ENCODE peak calls at places on chromosomes 6 and 20, in eight cellular contexts. Z is A549, A is stomach, Y is body of pancreas, P is heart left ventricle, W is tibial nerve, V is IMR-90, J is uterus. D is an unnamed sample.

GRCh38 chr6:108592371-108593337 is 31.9 kb downstream of the FOXO3 start:
- DNase-seq in Z (no peak), A (peak), Y (peak), P (no peak), W (peak), V (peak), J (peak), D (no peak)

GRCh38 chr20:63051186-63051860 is 44.6 kb upstream of the BHLHE23 start:
- DNase-seq in Z (no peak), A (no peak), Y (no peak), P (peak), W (no peak), V (no peak), J (no peak), D (no peak)

GRCh38 chr6:40631760-40632159 is 44.6 kb upstream of the LRFN2 start:
- DNase-seq in Z (no peak), A (no peak), Y (no peak), P (no peak), W (no peak), V (no peak), J (no peak), D (no peak)

GRCh38 chr6:67898875-67899274 is 736.2 kb upstream of the ADGRB3 start:
- DNase-seq in Z (no peak), A (no peak), Y (no peak), P (no peak), W (no peak), V (no peak), J (no peak), D (no peak)

GRCh38 chr6:168718821-168719475 is 278.0 kb downstream of the SMOC2 start:
- DNase-seq in Z (no peak), A (no peak), Y (no peak), P (no peak), W (no peak), V (no peak), J (no peak), D (no peak)

GRCh38 chr20:63682384-63683139 is 13.9 kb upstream of the TNFRSF6B start:
- DNase-seq in Z (peak), A (peak), Y (peak), P (peak), W (peak), V (peak), J (peak), D (peak)

GRCh38 chr6:18254793-18255192 is 9.5 kb downstream of the DEK start:
- DNase-seq in Z (no peak), A (no peak), Y (no peak), P (no peak), W (no peak), V (no peak), J (no peak), D (no peak)

GRCh38 chr20:58011106-58011946 is 217.1 kb downstream of the ANKRD60 start:
- DNase-seq in Z (no peak), A (no peak), Y (no peak), P (no peak), W (no peak), V (no peak), J (peak), D (no peak)

GRCh38 chr6:72522735-72523141 is 99.1 kb upstream of the KCNQ5 start:
- DNase-seq in Z (peak), A (no peak), Y (peak), P (no peak), W (no peak), V (no peak), J (no peak), D (no peak)

GRCh38 chr20:51462566-51463276 is 79.8 kb downstream of the NFATC2 start:
- DNase-seq in Z (no peak), A (no peak), Y (peak), P (peak), W (peak), V (peak), J (peak), D (no peak)

GRCh38 chr20:37744347-37744746 is 50.5 kb downstream of the CTNNBL1 start:
- DNase-seq in Z (no peak), A (peak), Y (no peak), P (no peak), W (no peak), V (no peak), J (no peak), D (no peak)

GRCh38 chr6:21402368-21402767 is 191.2 kb upstream of the SOX4 start:
- DNase-seq in Z (no peak), A (no peak), Y (peak), P (no peak), W (peak), V (peak), J (peak), D (peak)

GRCh38 chr6:85451586-85452306 is 1.9 kb downstream of the NT5E start:
- DNase-seq in Z (no peak), A (no peak), Y (no peak), P (no peak), W (no peak), V (no peak), J (no peak), D (no peak)

GRCh38 chr6:116060572-116061283 is at the start of gene FRK:
- DNase-seq in Z (peak), A (peak), Y (peak), P (no peak), W (no peak), V (peak), J (no peak), D (no peak)

GRCh38 chr20:60254901-60255411 is 296.7 kb downstream of the CDH26 start:
- DNase-seq in Z (no peak), A (no peak), Y (peak), P (no peak), W (peak), V (peak), J (no peak), D (peak)

GRCh38 chr6:119608994-119609393 is 259.4 kb upstream of the MAN1A1 start:
- DNase-seq in Z (no peak), A (no peak), Y (no peak), P (no peak), W (no peak), V (no peak), J (no peak), D (no peak)

GRCh38 chr6:127539292-127539691 is 20.2 kb upstream of the MTCL3 start:
- DNase-seq in Z (no peak), A (no peak), Y (no peak), P (no peak), W (no peak), V (peak), J (no peak), D (no peak)

GRCh38 chr20:59222239-59222981 is 58.8 kb downstream of the ZNF831 start:
- DNase-seq in Z (peak), A (peak), Y (peak), P (peak), W (peak), V (peak), J (peak), D (peak)

GRCh38 chr6:22737331-22737730 is 168.0 kb downstream of the HDGFL1 start:
- DNase-seq in Z (no peak), A (no peak), Y (peak), P (no peak), W (peak), V (peak), J (peak), D (no peak)

GRCh38 chr6:155543141-155543870 is 87.7 kb upstream of the NOX3 start:
- DNase-seq in Z (no peak), A (no peak), Y (no peak), P (no peak), W (no peak), V (no peak), J (no peak), D (no peak)

GRCh38 chr6:113813207-113813606 is 43.9 kb upstream of the MARCKS start:
- DNase-seq in Z (no peak), A (no peak), Y (no peak), P (no peak), W (no peak), V (peak), J (no peak), D (peak)

GRCh38 chr6:93779086-93779858 is 359.9 kb upstream of the EPHA7 start:
- DNase-seq in Z (no peak), A (no peak), Y (no peak), P (no peak), W (peak), V (no peak), J (no peak), D (no peak)

GRCh38 chr20:21235346-21235712 is 67.8 kb upstream of the XRN2 start:
- DNase-seq in Z (no peak), A (no peak), Y (no peak), P (no peak), W (no peak), V (no peak), J (no peak), D (no peak)

GRCh38 chr6:127459231-127459641 is at the start of gene KIAA0408:
- DNase-seq in Z (no peak), A (peak), Y (peak), P (peak), W (peak), V (peak), J (peak), D (no peak)

DNA sequence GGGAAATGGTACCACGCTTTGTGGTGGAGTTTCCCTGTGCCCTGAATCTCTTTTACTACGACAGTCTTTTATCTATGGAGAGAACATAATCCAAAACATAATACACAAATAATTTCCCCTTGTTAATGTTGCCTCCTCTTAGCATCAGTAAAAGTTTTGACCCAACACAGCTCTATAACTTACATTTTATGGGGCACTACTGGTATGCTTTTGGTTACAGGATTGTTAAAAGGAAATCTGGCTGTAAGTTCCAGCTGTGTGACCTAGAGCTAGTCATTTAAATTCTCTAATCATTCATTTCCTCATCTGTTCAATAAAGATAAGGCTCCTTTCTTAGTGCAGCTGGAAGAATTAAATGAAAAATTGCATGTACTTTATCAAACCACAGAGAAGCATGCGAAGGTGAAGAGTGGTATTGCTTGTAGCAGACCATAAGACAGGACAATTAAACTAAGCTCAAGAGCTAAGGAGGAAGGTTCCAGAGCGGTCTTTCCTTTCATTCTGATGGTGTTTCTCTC is 4.6 kb downstream of the SLC17A2 start:
- DNase-seq in Z (no peak), A (no peak), Y (no peak), P (no peak), W (no peak), V (no peak), J (no peak), D (no peak)
- TF ChIP-seq POLR2A in Z (no peak), A (no peak), Y (no peak), P (no peak), W (no peak), V (no peak), J (no peak), D (no peak)

GRCh38 chr6:16420332-16420714 is 181.9 kb downstream of the GMPR start:
- DNase-seq in Z (no peak), A (no peak), Y (no peak), P (no peak), W (no peak), V (no peak), J (no peak), D (no peak)

GRCh38 chr6:16415677-16416076 is 177.3 kb downstream of the GMPR start:
- DNase-seq in Z (no peak), A (no peak), Y (no peak), P (no peak), W (no peak), V (no peak), J (no peak), D (no peak)

GRCh38 chr6:16421462-16421960 is 183.1 kb downstream of the GMPR start:
- DNase-seq in Z (no peak), A (no peak), Y (no peak), P (no peak), W (no peak), V (no peak), J (no peak), D (no peak)

GRCh38 chr6:16420715-16421461 is 182.5 kb downstream of the GMPR start:
- DNase-seq in Z (no peak), A (no peak), Y (no peak), P (no peak), W (no peak), V (peak), J (no peak), D (no peak)

GRCh38 chr6:16419636-16420331 is 181.4 kb downstream of the GMPR start:
- DNase-seq in Z (no peak), A (no peak), Y (no peak), P (no peak), W (no peak), V (no peak), J (no peak), D (no peak)
- TF ChIP-seq POLR2A in Z (no peak), A (no peak), Y (no peak), P (no peak), W (no peak), V (no peak), J (no peak), D (no peak)

DNA sequence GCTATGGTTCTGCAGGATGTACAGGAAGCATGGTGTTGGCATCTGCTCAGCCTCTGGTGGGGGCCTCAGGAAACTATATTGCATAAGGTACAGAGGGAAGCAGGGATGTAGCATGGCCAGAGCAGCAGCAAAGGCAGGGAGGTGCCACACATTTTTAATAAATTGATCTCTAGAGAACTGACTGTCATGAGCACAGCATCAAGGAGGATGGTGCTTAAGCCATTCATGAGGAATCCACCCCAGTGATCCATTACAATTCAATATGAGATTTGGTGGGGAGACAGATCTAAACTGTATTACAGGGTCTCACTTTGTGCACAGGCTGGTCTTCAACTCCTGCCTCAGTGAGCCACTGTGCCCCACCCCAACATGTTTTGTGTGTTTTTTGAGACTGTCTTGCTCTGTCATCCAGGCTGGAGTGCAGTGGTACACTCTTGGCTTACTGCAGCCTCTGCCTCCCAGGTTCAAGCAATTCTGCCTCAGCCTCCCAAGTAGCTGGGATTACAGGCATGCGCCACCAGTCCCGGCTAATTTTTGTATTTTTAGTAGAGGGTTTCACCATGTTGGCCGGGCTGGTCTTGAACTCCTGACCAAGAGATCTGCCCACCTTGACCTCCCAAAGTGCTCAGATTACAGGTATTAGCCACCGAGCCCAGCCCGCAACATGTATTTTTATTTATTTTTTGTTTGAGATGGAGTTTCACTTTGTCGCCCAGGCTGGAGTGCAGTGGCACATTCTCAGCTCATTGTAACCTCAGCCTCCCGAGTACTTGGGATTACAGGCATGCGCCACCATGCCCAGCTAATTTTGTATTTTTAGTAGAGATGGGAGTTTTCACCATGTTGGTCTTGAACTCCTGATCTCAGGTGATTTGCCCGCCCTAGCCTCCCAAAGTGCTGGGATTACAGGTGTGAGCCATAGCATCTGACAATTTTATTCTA is 10.3 kb downstream of the HSPA1B start:
- DNase-seq in Z (no peak), A (no peak), Y (no peak), P (no peak), W (no peak), V (no peak), J (no peak), D (no peak)
- TF ChIP-seq POLR2A in Z (no peak), A (no peak), Y (no peak), P (no peak), W (no peak), V (no peak), J (no peak), D (no peak)

DNA sequence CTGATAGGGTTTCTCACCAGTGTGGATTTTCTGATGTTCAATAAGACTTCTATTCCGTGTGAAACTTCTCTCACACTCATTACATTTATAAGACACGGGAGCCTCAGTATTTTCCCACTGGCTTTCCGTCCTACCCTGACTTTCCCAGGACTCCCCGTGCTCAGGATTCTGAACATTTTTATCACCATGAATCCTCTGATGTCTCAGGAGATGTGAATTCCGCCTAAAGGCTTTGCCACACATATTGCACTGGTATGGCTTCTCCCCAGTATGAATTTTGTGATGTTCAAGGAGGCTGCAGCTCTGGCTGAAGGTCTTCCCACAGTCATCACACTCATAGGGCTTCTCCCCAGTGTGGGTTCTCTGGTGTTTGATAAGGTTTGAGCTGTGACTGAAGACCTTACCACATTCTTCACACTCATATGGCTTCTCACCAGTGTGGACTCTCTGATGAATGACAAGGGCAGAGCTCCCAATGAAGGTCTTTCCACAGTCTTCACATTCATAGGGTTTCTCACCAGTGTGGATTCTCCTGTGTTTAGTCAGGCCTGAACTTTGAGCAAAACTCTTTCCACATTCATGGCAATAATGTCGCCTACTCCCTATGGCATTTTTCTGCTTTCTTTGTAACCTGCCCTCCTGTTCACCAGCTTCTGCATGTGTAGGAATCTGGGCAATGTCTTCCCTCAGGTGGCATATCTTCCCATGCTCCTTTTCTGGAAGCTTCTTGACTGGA is 6.7 kb downstream of the ZKSCAN4 start:
- DNase-seq in Z (no peak), A (no peak), Y (no peak), P (no peak), W (no peak), V (no peak), J (no peak), D (no peak)
- TF ChIP-seq POLR2A in Z (no peak), A (no peak), Y (no peak), P (no peak), W (no peak), V (no peak), J (no peak), D (no peak)

DNA sequence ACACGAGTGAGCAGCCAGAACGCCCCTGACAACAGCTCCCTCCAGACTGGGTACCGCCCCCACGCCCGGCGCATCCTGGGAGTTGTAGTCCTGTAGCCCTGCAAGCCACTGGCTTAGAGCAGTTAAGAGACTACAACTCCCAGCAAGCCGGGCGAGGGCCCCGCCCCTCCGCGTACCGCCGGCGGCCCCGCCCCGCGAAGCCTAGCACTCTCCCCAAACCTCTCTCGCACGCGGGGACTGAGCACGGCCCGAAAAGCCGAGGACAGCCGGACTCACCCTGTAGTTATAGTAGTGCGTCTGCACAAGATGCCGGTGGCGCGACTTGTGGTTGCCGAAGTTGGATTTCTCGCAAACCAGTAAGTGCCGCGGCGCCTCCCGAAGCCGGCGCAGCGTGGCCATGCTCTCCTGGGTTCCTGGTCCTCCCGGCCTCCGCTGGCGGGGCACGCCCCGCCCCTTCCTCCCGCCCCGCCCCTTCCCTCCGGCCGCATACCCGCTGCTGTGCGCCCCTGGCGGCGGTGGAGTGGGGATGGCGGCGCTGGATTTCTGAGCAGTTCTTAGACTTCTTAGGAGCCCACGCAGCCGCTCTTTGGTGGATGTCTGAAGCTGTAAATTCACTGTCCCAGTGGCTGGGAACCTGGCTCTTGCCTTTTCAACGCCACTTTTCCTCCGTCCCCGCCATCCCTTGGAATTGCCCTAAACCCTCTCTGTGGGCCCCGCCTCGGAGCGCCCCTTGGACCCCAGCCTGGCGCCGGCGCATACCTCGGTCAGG is at the start of gene RPP40:
- DNase-seq in Z (peak), A (peak), Y (peak), P (peak), W (peak), V (peak), J (peak), D (peak)
- TF ChIP-seq POLR2A in Z (peak), A (no peak), Y (peak), P (no peak), W (peak), V (peak), J (peak), D (peak)

DNA sequence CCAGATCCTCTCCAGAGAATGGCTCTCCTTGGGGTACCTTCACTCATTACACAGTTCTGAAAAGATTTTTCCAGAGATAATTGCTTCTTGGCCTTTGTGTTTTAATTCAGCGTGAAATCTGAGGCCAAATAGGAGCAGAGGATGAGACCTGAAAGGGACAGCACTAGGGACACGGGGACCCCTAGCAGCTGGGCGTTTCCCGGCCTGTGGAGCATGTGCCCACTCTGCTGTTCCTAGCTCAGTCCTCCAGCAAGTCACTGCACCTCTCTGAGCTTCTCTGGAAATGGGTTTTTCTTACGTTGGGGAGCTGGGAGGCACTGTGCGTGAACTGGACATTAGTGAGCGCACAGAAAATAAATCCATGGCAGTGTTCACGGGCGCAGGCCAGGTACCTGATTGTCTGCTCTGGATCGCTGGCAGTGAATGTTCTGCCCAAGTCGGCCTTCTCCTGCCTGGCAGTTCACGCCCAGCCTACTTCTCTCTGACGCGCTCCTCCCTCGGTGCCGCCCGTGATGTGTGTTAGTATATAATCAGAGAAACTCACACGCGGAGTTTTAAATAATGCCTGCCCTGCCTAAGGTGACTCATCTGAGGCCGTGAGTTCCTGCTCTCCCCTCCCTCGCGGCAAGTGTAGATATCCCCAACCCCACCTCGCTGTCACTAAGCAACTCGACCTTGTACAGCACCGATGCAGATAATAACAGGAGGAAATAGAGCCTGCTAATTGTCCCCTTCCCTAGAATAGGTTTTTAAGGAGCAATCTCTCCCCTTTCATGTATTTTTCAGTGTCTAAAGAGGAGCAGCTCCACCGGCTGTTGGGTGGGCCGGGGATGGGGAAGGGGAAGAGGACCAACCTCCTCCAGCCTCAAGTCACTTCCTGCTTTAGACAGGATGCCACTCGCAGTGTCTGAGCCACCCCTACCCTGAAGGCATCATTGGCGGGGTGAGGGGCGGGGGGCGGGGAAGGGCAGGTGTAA is 2.7 kb upstream of the TUBB2A start:
- DNase-seq in Z (no peak), A (peak), Y (peak), P (no peak), W (peak), V (no peak), J (peak), D (no peak)
- TF ChIP-seq POLR2A in Z (no peak), A (no peak), Y (peak), P (no peak), W (no peak), V (no peak), J (no peak), D (no peak)

D was measured in H54.